ENCODE peak calls at places on chromosomes 16 and 17, in seven cellular contexts. Y, W, Q, E, I, T and P are unnamed samples.

GRCh38 chr16:19165101-19165500 is 2.9 kb upstream of the SYT17 start:
- DNase-seq in W (no peak), I (no peak), Q (no peak), E (no peak), Y (no peak), T (no peak), P (no peak)

GRCh38 chr17:79146562-79146961 is 71.9 kb downstream of the ENGASE start:
- DNase-seq in Q (no peak), T (no peak), Y (no peak), W (no peak), I (no peak), E (no peak), P (no peak)

GRCh38 chr16:11138769-11139623 is 117.0 kb downstream of the SOCS1 start:
- DNase-seq in W (no peak), Y (no peak), E (no peak), I (no peak), Q (no peak), T (no peak), P (no peak)

GRCh38 chr16:28130099-28131088 is 66.9 kb upstream of the GSG1L start:
- DNase-seq in W (peak), I (no peak), Y (no peak), T (no peak), Q (no peak), E (no peak), P (peak)

GRCh38 chr17:57242148-57242547 is 14.2 kb upstream of the MSI2 start:
- DNase-seq in I (no peak), E (no peak), Y (no peak), Q (no peak), W (no peak), T (no peak), P (no peak)

GRCh38 chr16:66168777-66169176 is 197.7 kb upstream of the CDH5 start:
- DNase-seq in Q (peak), E (no peak), W (no peak), I (no peak), T (no peak), Y (no peak), P (no peak)

GRCh38 chr17:66290097-66290722 is 12.2 kb upstream of the PRKCA start:
- DNase-seq in Y (no peak), T (no peak), E (no peak), Q (no peak), I (no peak), W (no peak), P (no peak)

GRCh38 chr17:27756467-27757371 is 43.6 kb downstream of the NOS2 start:
- DNase-seq in Y (no peak), Q (no peak), I (peak), T (peak), W (no peak), E (peak), P (peak)

GRCh38 chr17:75346906-75347305 is 57.7 kb upstream of the SLC25A19 start:
- DNase-seq in W (no peak), Y (no peak), E (no peak), I (no peak), Q (no peak), T (no peak), P (no peak)

GRCh38 chr16:50273888-50274770 is 7.8 kb downstream of the ADCY7 start:
- DNase-seq in E (no peak), W (no peak), Y (no peak), T (no peak), I (no peak), Q (no peak), P (no peak)

GRCh38 chr16:8957509-8958157 is 6.1 kb downstream of the USP7 start:
- DNase-seq in E (no peak), Q (no peak), I (no peak), W (no peak), T (no peak), Y (no peak), P (no peak)

GRCh38 chr17:42522798-42523278 is 13.2 kb upstream of the NAGLU start:
- DNase-seq in E (no peak), Q (no peak), T (no peak), W (no peak), Y (no peak), I (no peak), P (no peak)

GRCh38 chr16:56477096-56477878 is 25.9 kb downstream of the OGFOD1 start:
- DNase-seq in W (peak), I (peak), Y (no peak), Q (no peak), E (peak), T (no peak), P (peak)

GRCh38 chr16:89200850-89201466 is 621 bp upstream of the SLC22A31 start:
- DNase-seq in I (no peak), T (no peak), Y (peak), Q (no peak), E (no peak), W (no peak), P (no peak)

GRCh38 chr17:75742337-75742736 is 21.1 kb downstream of the ITGB4 start:
- DNase-seq in I (no peak), E (no peak), Q (no peak), Y (no peak), T (no peak), W (no peak), P (no peak)

GRCh38 chr16:24850289-24850931 is 4.6 kb downstream of the SLC5A11 start:
- DNase-seq in Q (no peak), W (no peak), E (peak), Y (no peak), I (no peak), T (no peak), P (no peak)

GRCh38 chr16:11799017-11799381 is 1.9 kb upstream of the ZC3H7A start:
- DNase-seq in T (no peak), Q (no peak), E (no peak), W (no peak), Y (no peak), I (no peak), P (no peak)

GRCh38 chr17:3030096-3030495 is 33.3 kb downstream of the OR1D5 start:
- DNase-seq in T (no peak), I (no peak), W (no peak), Y (no peak), Q (no peak), E (peak), P (no peak)

GRCh38 chr17:63019138-63019873 is 53.3 kb downstream of the TANC2 start:
- DNase-seq in Y (no peak), T (no peak), W (no peak), I (no peak), E (no peak), Q (no peak), P (no peak)

GRCh38 chr17:58514795-58515157 is 338 bp upstream of the MTMR4 start:
- DNase-seq in Q (no peak), E (no peak), Y (no peak), I (no peak), T (no peak), W (no peak), P (no peak)

GRCh38 chr16:50284131-50284911 is 18.0 kb downstream of the ADCY7 start:
- DNase-seq in W (no peak), E (no peak), I (no peak), T (no peak), Y (no peak), Q (peak), P (no peak)

GRCh38 chr16:22189473-22190168 is 16.5 kb upstream of the EEF2K start:
- DNase-seq in E (no peak), T (no peak), I (no peak), Q (peak), Y (peak), W (no peak), P (no peak)

GRCh38 chr17:81962499-81963441 is 1.8 kb upstream of the NOTUM start:
- DNase-seq in T (no peak), Y (no peak), Q (no peak), W (no peak), I (no peak), E (no peak), P (no peak)

GRCh38 chr17:78952706-78953105 is 27.0 kb downstream of the LGALS3BP start:
- DNase-seq in I (no peak), Q (no peak), E (no peak), Y (no peak), T (no peak), W (no peak), P (no peak)

GRCh38 chr17:78806451-78806850 is 24.4 kb upstream of the CYTH1 start:
- DNase-seq in Y (no peak), I (peak), Q (no peak), T (no peak), W (no peak), E (no peak), P (no peak)

GRCh38 chr17:81553616-81554181 is 1.5 kb upstream of the FAAP100 start:
- DNase-seq in Y (no peak), W (peak), T (no peak), Q (no peak), I (peak), E (peak), P (no peak)

DNA sequence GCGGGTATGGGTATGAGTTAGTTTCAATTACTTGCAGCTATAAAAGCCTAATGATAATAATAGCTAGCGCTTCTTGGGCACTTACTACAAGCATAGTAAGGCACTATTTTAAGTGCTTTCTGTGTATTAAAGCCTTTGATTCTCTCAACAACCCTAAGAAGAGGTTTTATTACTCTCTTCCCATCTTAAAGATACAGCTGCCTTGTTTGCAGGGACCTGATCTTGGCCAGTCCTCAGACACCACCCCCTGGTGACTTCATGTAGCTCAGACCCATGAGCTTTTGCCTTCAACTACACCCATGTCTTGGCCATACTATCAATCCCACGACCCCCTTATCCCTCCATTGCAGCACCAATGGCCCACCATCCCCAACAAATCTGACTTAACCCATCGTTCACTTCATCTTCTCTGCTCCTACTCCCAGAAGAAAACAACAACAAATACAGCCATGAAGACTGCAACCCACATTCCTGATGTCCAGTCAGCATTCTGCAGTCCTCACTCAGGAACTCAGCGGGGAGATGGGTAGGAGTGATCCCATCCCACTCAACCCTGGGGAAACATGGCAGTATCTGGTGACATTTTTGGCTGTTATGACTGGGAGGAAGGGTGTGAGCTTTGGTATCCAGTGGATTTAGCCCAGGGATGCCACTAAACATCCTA is 4.2 kb downstream of the GGA2 start:
- DNase-seq in E (no peak), Y (no peak), I (no peak), W (no peak), Q (no peak), T (no peak), P (no peak)
- TF ChIP-seq CTCF in E (peak), Y (no peak), I (no peak), W (no peak), Q (no peak), T (no peak), P (no peak)

GRCh38 chr17:30174556-30174955 is 57.9 kb downstream of the NSRP1 start:
- DNase-seq in T (no peak), Q (no peak), E (no peak), W (no peak), Y (no peak), I (no peak), P (no peak)
- TF ChIP-seq CTCF in T (no peak), Q (no peak), E (no peak), W (no peak), Y (no peak), I (no peak), P (no peak)

DNA sequence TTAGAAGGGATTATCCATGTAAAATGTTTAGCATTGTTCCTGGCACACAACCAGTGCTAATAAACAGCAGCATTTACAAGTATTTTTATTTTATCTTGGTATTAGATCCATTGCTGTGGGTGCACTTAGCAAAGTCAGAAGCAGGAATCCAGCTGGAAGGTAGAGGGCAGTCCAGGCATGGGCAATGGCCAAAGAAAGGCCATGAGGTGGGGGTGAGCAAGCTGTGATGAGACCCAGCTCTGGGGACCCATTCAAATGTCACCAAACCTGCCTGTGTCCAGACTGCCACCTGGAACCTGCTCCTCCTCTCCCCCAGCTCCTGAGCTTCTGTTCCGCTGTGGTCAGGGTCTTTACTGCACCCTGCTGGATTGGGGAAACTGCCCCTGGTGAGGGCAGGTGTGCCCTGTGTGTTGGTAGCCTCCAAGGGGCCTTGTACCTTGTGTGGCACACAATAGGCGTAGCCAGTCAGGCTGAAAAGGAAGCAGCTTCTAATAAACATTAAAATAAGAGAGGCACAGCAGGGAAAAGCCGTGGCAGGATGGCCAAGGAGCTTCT is 118.0 kb upstream of the CRHR1 start:
- DNase-seq in W (no peak), Q (no peak), I (no peak), E (no peak), T (peak), Y (no peak), P (no peak)
- TF ChIP-seq CTCF in W (no peak), Q (no peak), I (peak), E (no peak), T (no peak), Y (no peak), P (no peak)

DNA sequence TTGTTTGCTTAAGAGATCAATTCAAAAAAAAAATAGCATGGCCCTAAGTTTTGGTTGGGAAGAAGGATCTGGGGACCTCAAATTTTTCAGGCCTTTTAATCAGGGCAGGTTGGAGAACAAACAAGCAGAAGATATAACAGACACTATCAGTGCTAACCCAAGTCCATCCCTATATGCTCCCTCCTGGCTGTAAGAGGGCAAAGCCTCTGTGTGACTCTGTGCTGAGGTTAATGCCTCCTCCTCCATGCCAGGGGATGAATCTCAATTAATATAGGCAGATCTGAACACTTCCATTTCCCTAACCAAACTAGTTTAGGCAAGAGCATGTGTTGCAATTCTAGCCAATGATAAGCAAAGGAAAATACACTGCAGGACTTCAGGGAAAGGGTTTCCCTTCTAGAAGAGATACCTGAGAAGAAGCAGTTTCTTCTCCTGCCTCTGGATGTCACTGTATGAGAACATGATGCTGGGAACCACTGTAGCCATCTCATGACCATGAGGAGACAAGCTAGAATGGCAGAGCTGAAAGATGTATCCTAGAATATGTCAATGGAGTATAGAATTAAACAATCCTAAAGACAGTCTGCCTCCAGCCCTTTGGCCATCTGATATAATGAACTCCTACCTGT is 76.0 kb downstream of the CHD9NB start:
- DNase-seq in Y (no peak), T (no peak), E (peak), Q (no peak), W (no peak), I (peak), P (no peak)
- TF ChIP-seq CTCF in Y (peak), T (no peak), E (peak), Q (peak), W (peak), I (peak), P (peak)

GRCh38 chr17:44199553-44200477 is at the start of gene ATXN7L3:
- DNase-seq in T (peak), W (peak), Q (peak), E (peak), Y (peak), I (peak), P (peak)

GRCh38 chr17:44198721-44199552 is 747 bp downstream of the ATXN7L3 start:
- DNase-seq in T (peak), Y (peak), I (peak), Q (no peak), E (peak), W (no peak), P (no peak)

GRCh38 chr17:44200478-44201155 is 933 bp upstream of the ATXN7L3 start:
- DNase-seq in I (no peak), Y (peak), E (no peak), Q (no peak), T (no peak), W (no peak), P (no peak)

GRCh38 chr17:44197107-44197506 is 2.6 kb downstream of the ATXN7L3 start:
- DNase-seq in E (no peak), Q (no peak), Y (no peak), T (no peak), I (no peak), W (no peak), P (no peak)

DNA sequence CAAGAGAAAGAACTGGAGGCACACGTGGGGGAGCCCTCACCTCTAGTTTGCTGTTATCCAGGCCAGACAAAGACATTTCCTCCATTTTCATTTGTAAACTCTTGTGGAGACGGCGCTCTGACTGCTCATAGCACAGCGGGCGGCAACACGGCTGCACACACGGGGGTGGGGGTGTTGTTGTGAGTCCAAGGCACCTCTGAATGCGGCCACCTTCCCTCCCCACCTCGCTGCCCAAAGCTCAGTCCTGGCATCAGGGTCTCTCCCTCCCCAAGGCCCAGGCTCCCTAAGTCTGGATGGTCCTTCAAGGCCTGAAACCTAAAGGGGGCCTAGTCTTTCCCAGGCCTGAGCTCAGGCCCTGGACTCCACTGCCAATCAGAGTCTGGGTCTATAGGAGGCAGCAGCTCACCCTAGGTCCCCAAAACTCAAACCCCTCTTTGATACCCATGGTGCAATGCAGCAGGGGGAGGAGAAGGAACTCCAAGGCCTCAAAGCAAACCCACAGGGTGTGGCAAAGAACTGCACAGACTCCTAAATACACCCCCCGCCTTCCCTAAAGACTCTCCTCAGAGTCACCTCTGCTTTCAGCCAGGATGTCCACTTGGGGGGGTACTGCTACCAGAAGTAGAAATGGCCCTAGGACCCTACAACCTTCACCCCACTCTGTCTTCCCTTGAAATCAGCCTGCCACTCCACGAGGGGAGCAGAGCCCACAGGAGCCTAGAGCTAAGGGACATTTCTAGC is 1.5 kb downstream of the ATXN7L3 start:
- DNase-seq in Y (no peak), Q (peak), I (peak), W (no peak), E (peak), T (no peak), P (no peak)
- TF ChIP-seq CTCF in Y (no peak), Q (no peak), I (no peak), W (peak), E (peak), T (no peak), P (peak)